ENCODE peak calls at places on chromosomes 7 and 10, in eight cellular contexts. O is uterus, I is colonic mucosa, X is AG04450, C is pancreas, E is heart right ventricle, F is HepG2, Q is esophagus squamous epithelium. A is an unnamed sample.

GRCh38 chr7:146321301-146321700 is 204.7 kb downstream of the CNTNAP2 start:
- DNase-seq in O (no peak), I (no peak), X (no peak), C (no peak), E (no peak), F (no peak), Q (no peak), A (no peak)

GRCh38 chr7:152583006-152583405 is 92.9 kb downstream of the XRCC2 start:
- DNase-seq in O (no peak), I (no peak), X (no peak), C (no peak), E (no peak), F (no peak), Q (no peak), A (no peak)

GRCh38 chr7:50584386-50584785 is 19.2 kb upstream of the DDC start:
- DNase-seq in O (no peak), I (no peak), X (no peak), C (no peak), E (no peak), F (no peak), Q (no peak), A (no peak)

GRCh38 chr10:75417522-75417927 is 13.9 kb upstream of the LRMDA start:
- DNase-seq in O (no peak), I (no peak), X (no peak), C (no peak), E (no peak), F (no peak), Q (no peak), A (no peak)

GRCh38 chr10:67837519-67838314 is at the start of gene DNAJC12:
- DNase-seq in O (peak; percentile 32), I (no peak), X (peak; percentile 30), C (no peak), E (no peak), F (peak; percentile 74), Q (no peak), A (peak; percentile 45)

GRCh38 chr7:43689115-43689514 is 40.2 kb downstream of the COA1 start:
- DNase-seq in O (no peak), I (no peak), X (no peak), C (no peak), E (no peak), F (no peak), Q (no peak), A (no peak)

GRCh38 chr10:34194259-34194658 is 620.8 kb downstream of the PARD3 start:
- DNase-seq in O (no peak), I (no peak), X (peak; percentile 55), C (no peak), E (no peak), F (no peak), Q (no peak), A (no peak)

GRCh38 chr7:115548756-115549155 is 481.8 kb downstream of the TFEC start:
- DNase-seq in O (no peak), I (no peak), X (no peak), C (no peak), E (no peak), F (no peak), Q (no peak), A (no peak)

GRCh38 chr7:135803143-135803542 is 54.5 kb upstream of the FAM180A start:
- DNase-seq in O (no peak), I (no peak), X (no peak), C (no peak), E (no peak), F (no peak), Q (no peak), A (no peak)

GRCh38 chr7:111094387-111094786 is 3.5 kb downstream of the LRRN3 start:
- DNase-seq in O (no peak), I (no peak), X (no peak), C (no peak), E (no peak), F (no peak), Q (no peak), A (no peak)

GRCh38 chr10:49615213-49615612 is 1.4 kb downstream of the CHAT start:
- DNase-seq in O (no peak), I (no peak), X (no peak), C (no peak), E (no peak), F (no peak), Q (no peak), A (peak; percentile 27)

GRCh38 chr7:40329601-40330153 is 194.9 kb downstream of the SUGCT start:
- DNase-seq in O (no peak), I (no peak), X (peak; percentile 32), C (no peak), E (no peak), F (peak; percentile 52), Q (no peak), A (no peak)

GRCh38 chr10:6136215-6137201 is 47.7 kb downstream of the RBM17 start:
- DNase-seq in O (no peak), I (no peak), X (peak; percentile 32), C (no peak), E (no peak), F (no peak), Q (no peak), A (no peak)

GRCh38 chr7:27159278-27160146 is 3.0 kb upstream of the HOXA7 start:
- DNase-seq in O (peak; percentile 14), I (no peak), X (no peak), C (peak; percentile 52), E (no peak), F (no peak), Q (no peak), A (no peak)

GRCh38 chr7:128705891-128706333 is 33.2 kb upstream of the CALU start:
- DNase-seq in O (no peak), I (no peak), X (no peak), C (no peak), E (no peak), F (no peak), Q (no peak), A (no peak)

GRCh38 chr7:74364061-74364460 is 74.9 kb downstream of the CLIP2 start:
- DNase-seq in O (no peak), I (no peak), X (no peak), C (no peak), E (no peak), F (peak; percentile 22), Q (no peak), A (no peak)

GRCh38 chr10:49141541-49142332 is 7.9 kb upstream of the FAM170B start:
- DNase-seq in O (no peak), I (no peak), X (no peak), C (no peak), E (no peak), F (no peak), Q (no peak), A (no peak)

GRCh38 chr10:33015798-33016547 is 57.9 kb upstream of the ITGB1 start:
- DNase-seq in O (no peak), I (no peak), X (no peak), C (no peak), E (no peak), F (no peak), Q (no peak), A (no peak)
- H3K27ac ChIP-seq in O (no peak overlapping the region), I (no peak overlapping the region), X (no peak overlapping the region), C (peak overlapping the region; percentile 39), E (peak overlapping the region; percentile 77), F (no peak overlapping the region), Q (no peak overlapping the region), A (no peak overlapping the region)

GRCh38 chr10:100759331-100759730 is 13.9 kb downstream of the PAX2 start:
- DNase-seq in O (no peak), I (no peak), X (no peak), C (no peak), E (no peak), F (peak; percentile 8), Q (no peak), A (no peak)

GRCh38 chr10:100755821-100756220 is 10.4 kb downstream of the PAX2 start:
- DNase-seq in O (no peak), I (no peak), X (no peak), C (no peak), E (no peak), F (no peak), Q (no peak), A (no peak)

GRCh38 chr10:100763043-100763747 is 17.8 kb downstream of the PAX2 start:
- DNase-seq in O (no peak), I (no peak), X (no peak), C (no peak), E (no peak), F (no peak), Q (no peak), A (no peak)

GRCh38 chr10:100761191-100761590 is 15.8 kb downstream of the PAX2 start:
- DNase-seq in O (no peak), I (no peak), X (no peak), C (no peak), E (no peak), F (no peak), Q (no peak), A (no peak)

DNA sequence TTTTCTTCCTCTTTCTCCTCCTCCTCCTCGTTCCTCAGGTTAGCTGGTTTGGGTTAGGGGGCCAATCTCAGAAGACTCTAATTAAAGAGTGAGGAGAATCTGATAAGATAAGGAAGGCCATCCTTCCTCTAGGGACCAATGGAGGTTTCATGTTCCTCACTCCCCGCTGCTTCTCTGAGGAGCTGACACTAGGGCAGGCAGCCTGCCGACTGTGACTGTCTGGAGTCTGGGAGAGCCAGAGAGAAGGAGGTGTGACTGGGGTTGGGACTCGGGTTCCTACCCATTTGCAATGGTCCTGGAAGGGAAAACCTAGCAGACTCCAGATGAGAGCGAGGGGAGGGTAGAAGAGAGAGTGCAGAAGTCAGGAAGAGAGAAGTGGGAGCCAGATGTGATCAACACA is 15.3 kb downstream of the PAX2 start:
- DNase-seq in O (no peak), I (no peak), X (no peak), C (no peak), E (no peak), F (no peak), Q (no peak), A (no peak)
- H3K27me3 ChIP-seq in O (no peaks in the 10 kb centered on the region), I (peaks cover 8% of the 10 kb centered on the region), X (peaks cover 48% of the 10 kb centered on the region), C (no peaks in the 10 kb centered on the region), E (peaks cover 98% of the 10 kb centered on the region), F (peaks cover 7% of the 10 kb centered on the region), Q (peaks cover 6% of the 10 kb centered on the region), A (no peaks in the 10 kb centered on the region)

GRCh38 chr7:150378853-150379589 is at the start of gene ZNF775:
- DNase-seq in O (peak; percentile 94), I (peak; percentile 96), X (peak; percentile 79), C (peak; percentile 98), E (peak; percentile 96), F (peak; percentile 90), Q (peak; percentile 78), A (peak; percentile 96)
- TF ChIP-seq CTCF in O (no peak), I (no peak), X (no peak), C (no peak), E (no peak), F (peak; percentile 20), Q (peak; percentile 7), A (no peak)

GRCh38 chr7:99398891-99399445 is 9.4 kb downstream of the PDAP1 start:
- DNase-seq in O (no peak), I (no peak), X (no peak), C (no peak), E (no peak), F (no peak), Q (no peak), A (no peak)

GRCh38 chr7:99399597-99399996 is 8.8 kb downstream of the PDAP1 start:
- DNase-seq in O (no peak), I (no peak), X (no peak), C (no peak), E (no peak), F (no peak), Q (no peak), A (no peak)

GRCh38 chr7:99395616-99396327 is 12.6 kb downstream of the PDAP1 start:
- DNase-seq in O (no peak), I (no peak), X (no peak), C (no peak), E (no peak), F (no peak), Q (no peak), A (no peak)

GRCh38 chr7:99396914-99397631 is 11.3 kb downstream of the PDAP1 start:
- DNase-seq in O (no peak), I (no peak), X (no peak), C (no peak), E (no peak), F (no peak), Q (no peak), A (no peak)

GRCh38 chr7:99397632-99397983 is 10.8 kb downstream of the PDAP1 start:
- DNase-seq in O (no peak), I (no peak), X (no peak), C (no peak), E (no peak), F (no peak), Q (no peak), A (no peak)
- H3K27ac ChIP-seq in O (no peak overlapping the region), I (no peak overlapping the region), X (no peak overlapping the region), C (no peak overlapping the region), E (no peak overlapping the region), F (no peak overlapping the region), Q (no peak overlapping the region), A (no peak overlapping the region)